ENCODE peak calls at places on chromosomes 4 and X, in seven cellular contexts. T, F, U, Y, Q, G and D are unnamed samples. For H3K4me1, the result is how much of the 10 kb centered on the place peaks cover.

GRCh38 chr4:181006509-181007290 is 1236.5 kb upstream of the TENM3 start:
- DNase-seq in Q (no peak), G (no peak), Y (no peak), F (no peak), U (no peak), T (no peak), D (no peak)

GRCh38 chr4:153341575-153342090 is 2.9 kb upstream of the MND1 start:
- DNase-seq in G (no peak), F (no peak), T (no peak), Q (peak), Y (peak), U (no peak), D (no peak)

GRCh38 chr4:85496933-85497332 is 22.0 kb downstream of the ARHGAP24 start:
- DNase-seq in Y (peak), F (no peak), Q (peak), U (no peak), G (no peak), T (no peak), D (no peak)

GRCh38 chrX:137052641-137053235 is 18.9 kb upstream of the GPR101 start:
- DNase-seq in G (no peak), U (no peak), F (no peak), Y (no peak), Q (no peak), T (no peak), D (no peak)

GRCh38 chr4:38266616-38267015 is 306.4 kb downstream of the PTTG2 start:
- DNase-seq in F (no peak), Y (no peak), U (no peak), T (no peak), Q (peak), G (no peak), D (no peak)

GRCh38 chr4:19349416-19349815 is 902.3 kb upstream of the SLIT2 start:
- DNase-seq in U (no peak), Y (no peak), G (no peak), Q (no peak), T (no peak), F (no peak), D (no peak)

GRCh38 chr4:139794158-139794954 is 128.7 kb downstream of the MGST2 start:
- DNase-seq in F (no peak), T (no peak), Y (no peak), Q (no peak), G (no peak), U (no peak), D (no peak)

GRCh38 chrX:151771726-151772125 is 37.2 kb downstream of the CNGA2 start:
- DNase-seq in Q (no peak), U (no peak), F (no peak), T (no peak), Y (no peak), G (no peak), D (no peak)

GRCh38 chrX:115562492-115562872 is 1.5 kb downstream of the PLS3 start:
- DNase-seq in Q (peak), T (no peak), F (no peak), Y (peak), U (peak), G (no peak), D (no peak)

GRCh38 chrX:24025741-24026402 is 1.1 kb downstream of the KLHL15 start:
- DNase-seq in Q (peak), T (no peak), Y (peak), F (no peak), G (no peak), U (no peak), D (peak)
- TF ChIP-seq CTCF in Q (no peak), T (no peak), Y (no peak), F (no peak), G (no peak), U (no peak), D (no peak)

GRCh38 chr4:30822911-30823529 is 102.9 kb downstream of the PCDH7 start:
- DNase-seq in Q (no peak), U (no peak), T (no peak), G (no peak), Y (no peak), F (no peak), D (no peak)

GRCh38 chr4:30832652-30833051 is 112.5 kb downstream of the PCDH7 start:
- DNase-seq in U (no peak), G (no peak), F (no peak), Q (no peak), T (no peak), Y (no peak), D (no peak)

GRCh38 chr4:30833206-30833605 is 113.0 kb downstream of the PCDH7 start:
- DNase-seq in F (no peak), T (no peak), U (no peak), G (no peak), Y (no peak), Q (no peak), D (no peak)

GRCh38 chr4:30825008-30825765 is 105.0 kb downstream of the PCDH7 start:
- DNase-seq in Y (no peak), Q (peak), G (no peak), F (no peak), U (no peak), T (no peak), D (no peak)

DNA sequence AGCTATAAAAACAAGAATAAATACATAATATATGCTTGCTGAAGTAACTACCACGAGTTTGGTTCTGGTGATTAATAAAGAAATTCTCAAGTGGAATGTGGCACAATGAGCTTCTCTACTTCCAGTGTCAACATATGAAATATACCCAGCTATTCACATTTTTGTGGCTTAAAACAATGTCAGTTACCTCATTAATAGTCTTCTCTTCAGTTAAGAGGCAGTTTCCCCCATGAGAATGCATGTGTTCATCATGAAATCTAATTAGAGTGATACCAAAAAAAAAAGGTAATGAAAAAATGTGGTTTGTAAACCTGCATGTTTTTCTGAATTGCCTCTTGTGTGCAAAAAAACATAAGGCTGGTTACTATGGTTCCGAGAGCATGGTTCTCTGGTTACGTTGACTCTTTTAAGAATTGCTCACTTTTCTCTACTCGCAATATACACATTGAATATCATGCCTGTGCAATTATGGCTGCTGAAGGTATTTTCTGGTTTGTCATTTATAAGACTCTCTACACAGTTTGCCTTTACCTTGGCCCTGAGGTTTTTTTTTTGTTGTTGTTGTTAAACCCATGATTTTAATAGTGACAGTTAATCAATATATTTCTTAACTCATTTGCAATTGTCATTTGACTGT is 108.2 kb downstream of the PCDH7 start:
- DNase-seq in Q (no peak), U (no peak), T (no peak), F (no peak), Y (no peak), G (no peak), D (no peak)
- H3K4me1 ChIP-seq in Q (under half), U (under half), T (under half), F (under half), Y (under half), G (under half), D (under half)

GRCh38 chr4:145774473-145774872 is 94.5 kb downstream of the C4orf51 start:
- DNase-seq in Q (no peak), G (no peak), T (no peak), U (no peak), Y (no peak), F (no peak), D (no peak)

GRCh38 chr4:145772347-145772746 is 92.4 kb downstream of the C4orf51 start:
- DNase-seq in U (no peak), T (no peak), F (no peak), Y (no peak), Q (no peak), G (no peak), D (no peak)

GRCh38 chr4:145776208-145776607 is 96.3 kb downstream of the C4orf51 start:
- DNase-seq in F (no peak), T (no peak), G (no peak), U (no peak), Q (no peak), Y (no peak), D (no peak)

GRCh38 chr4:145773581-145774234 is 93.8 kb downstream of the C4orf51 start:
- DNase-seq in U (no peak), F (no peak), G (no peak), Q (no peak), Y (no peak), T (no peak), D (peak)

DNA sequence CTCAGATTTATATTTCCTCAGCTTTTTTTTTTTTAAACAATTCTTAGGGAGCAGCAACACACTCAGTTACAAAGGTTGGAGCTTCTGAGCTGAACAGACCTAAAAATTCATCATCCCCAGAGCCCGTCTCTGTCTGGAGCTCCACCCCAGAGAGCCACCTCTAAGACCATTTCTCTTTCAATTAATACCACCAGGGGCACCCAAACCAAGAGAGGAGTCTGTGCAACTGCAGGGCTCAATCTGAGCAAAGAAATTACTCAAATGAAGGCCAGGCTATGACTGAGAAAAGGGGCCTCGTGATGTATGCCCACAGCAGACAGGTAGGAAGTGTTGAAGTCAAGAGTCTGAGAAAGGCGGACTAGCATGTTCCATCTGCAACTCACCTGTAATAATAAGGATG is 95.5 kb downstream of the C4orf51 start:
- DNase-seq in U (no peak), Y (no peak), F (no peak), Q (no peak), T (no peak), G (no peak), D (no peak)
- TF ChIP-seq CTCF in U (no peak), Y (no peak), F (no peak), Q (no peak), T (no peak), G (no peak), D (no peak)

GRCh38 chr4:1900624-1901023 is 29.4 kb downstream of the NSD2 start:
- DNase-seq in U (no peak), Q (no peak), F (no peak), Y (no peak), T (no peak), G (no peak), D (no peak)
- H3K4me1 ChIP-seq in U (under half), Q (under half), F (under half), Y (under half), T (under half), G (under half), D (under half)